ENCODE peak calls at places on chromosomes 11 and 22, in nine cellular contexts. H is breast epithelium, Z is HS-27A, L is frontal cortex, E is coronary artery, C is A673, K is HEK293T, N is anterior cingulate cortex, A is right cardiac atrium. Q is an unnamed sample.

GRCh38 chr22:38413085-38414008 is 41.7 kb downstream of the KCNJ4 start:
- DNase-seq in C (no peak), H (peak; percentile 41), N (no peak), K (no peak), L (peak; percentile 70), Z (no peak), A (peak; percentile 80), E (peak; percentile 59), Q (no peak)

GRCh38 chr11:92865352-92865751 is 104.1 kb upstream of the MTNR1B start:
- DNase-seq in H (no peak), K (no peak), C (no peak), E (no peak), Z (no peak), L (no peak), A (no peak), N (no peak), Q (no peak)

GRCh38 chr11:87219266-87219665 is 181.5 kb downstream of the TMEM135 start:
- DNase-seq in L (no peak), Z (no peak), A (peak; percentile 46), K (no peak), E (no peak), H (no peak), C (no peak), N (no peak), Q (no peak)

GRCh38 chr22:42996646-42997365 is 18.1 kb downstream of the PACSIN2 start:
- DNase-seq in Z (no peak), N (no peak), C (no peak), A (peak; percentile 72), E (peak; percentile 82), H (no peak), L (no peak), K (no peak), Q (no peak)

GRCh38 chr11:68206211-68206610 is 6.9 kb downstream of the KMT5B start:
- DNase-seq in N (no peak), A (no peak), H (no peak), Z (peak; percentile 29), L (peak; percentile 55), K (peak; percentile 64), E (no peak), C (peak; percentile 82), Q (peak; percentile 70)

GRCh38 chr22:36536717-36537116 is 7.8 kb upstream of the EIF3D start:
- DNase-seq in H (no peak), E (no peak), L (no peak), Z (no peak), A (no peak), K (no peak), C (no peak), N (no peak), Q (no peak)

GRCh38 chr11:62752994-62753735 is 795 bp downstream of the ZBTB3 start:
- DNase-seq in Z (no peak), E (no peak), L (no peak), N (no peak), C (no peak), K (no peak), A (no peak), H (no peak), Q (no peak)

GRCh38 chr11:128687321-128687720 is 6.6 kb upstream of the FLI1 start:
- DNase-seq in H (no peak), E (no peak), C (no peak), L (no peak), N (no peak), K (no peak), A (peak; percentile 81), Z (no peak), Q (no peak)

GRCh38 chr11:36306888-36307287 is 10.8 kb downstream of the PRR5L start:
- DNase-seq in L (no peak), A (no peak), C (peak; percentile 91), E (no peak), K (no peak), N (no peak), Z (no peak), H (no peak), Q (peak; percentile 51)

GRCh38 chr11:25733777-25734176 is 598.2 kb upstream of the ANO3 start:
- DNase-seq in A (no peak), K (no peak), H (no peak), N (no peak), C (peak; percentile 0), L (no peak), E (no peak), Z (no peak), Q (no peak)

GRCh38 chr22:46063861-46064235 is 86.5 kb upstream of the PPARA start:
- DNase-seq in Z (no peak), N (no peak), E (peak; percentile 26), H (peak; percentile 49), K (no peak), L (no peak), C (no peak), A (no peak), Q (no peak)

GRCh38 chr11:73387594-73388021 is 11.4 kb downstream of the RELT start:
- DNase-seq in N (no peak), L (no peak), A (peak; percentile 51), K (peak; percentile 55), E (no peak), C (no peak), Z (no peak), H (no peak), Q (no peak)

GRCh38 chr11:84673753-84674152 is 953.4 kb downstream of the DLG2 start:
- DNase-seq in E (no peak), H (no peak), Z (no peak), C (peak; percentile 79), K (no peak), L (peak; percentile 3), N (peak; percentile 7), A (no peak), Q (no peak)

GRCh38 chr11:96969251-96969650 is 579.4 kb downstream of the JRKL start:
- DNase-seq in N (no peak), L (no peak), C (no peak), A (no peak), Z (no peak), K (no peak), H (no peak), E (no peak), Q (no peak)

GRCh38 chr11:64854534-64855502 is 10.4 kb upstream of the CDC42BPG start:
- DNase-seq in K (no peak), E (peak; percentile 97), C (peak; percentile 87), H (peak; percentile 81), N (no peak), Z (peak; percentile 97), L (peak; percentile 65), A (peak; percentile 89), Q (no peak)

GRCh38 chr11:33532257-33532656 is 168.4 kb downstream of the C11orf91 start:
- DNase-seq in L (no peak), H (no peak), K (no peak), A (no peak), Z (no peak), C (no peak), N (no peak), E (no peak), Q (no peak)

GRCh38 chr22:40044870-40045834 is 50.4 kb downstream of the FAM83F start:
- DNase-seq in Z (no peak), L (peak; percentile 57), H (peak; percentile 54), E (peak; percentile 77), N (peak; percentile 32), A (peak; percentile 82), C (no peak), K (peak; percentile 66), Q (peak; percentile 9)

GRCh38 chr11:106091480-106092123 is 14.1 kb downstream of the AASDHPPT start:
- DNase-seq in L (no peak), N (no peak), Z (no peak), A (no peak), K (no peak), E (no peak), C (peak; percentile 44), H (no peak), Q (no peak)

GRCh38 chr22:40512426-40513136 is 123.9 kb downstream of the MRTFA start:
- DNase-seq in L (no peak), A (no peak), N (no peak), H (no peak), K (no peak), C (peak; percentile 59), E (peak; percentile 81), Z (peak; percentile 83), Q (no peak)

GRCh38 chr22:28332410-28332809 is 347.2 kb downstream of the TTC28 start:
- DNase-seq in N (no peak), Z (no peak), H (no peak), C (no peak), L (no peak), K (no peak), E (no peak), A (no peak), Q (no peak)

GRCh38 chr22:45206233-45206632 is 34.5 kb downstream of the KIAA0930 start:
- DNase-seq in A (no peak), H (no peak), Z (no peak), C (no peak), K (no peak), L (no peak), E (no peak), N (no peak), Q (no peak)

GRCh38 chr22:32788884-32789624 is 12.5 kb upstream of the TIMP3 start:
- DNase-seq in C (no peak), N (no peak), A (peak; percentile 70), E (no peak), H (no peak), L (no peak), Z (no peak), K (no peak), Q (no peak)

Q was measured in AML-193.